ENCODE peak calls at places on chromosomes 12 and 14, in eight cellular contexts. B, V, T, I, P, Y, Z and K are unnamed samples.

GRCh38 chr12:29113101-29113500 is 36.0 kb upstream of the FAR2 start:
- DNase-seq in I (no peak), V (peak; percentile 41), P (no peak), Z (peak; percentile 21), T (no peak), B (no peak), Y (no peak), K (no peak)

GRCh38 chr12:120092531-120093335 is 23.8 kb downstream of the RAB35 start:
- DNase-seq in Y (no peak), P (no peak), I (no peak), Z (no peak), T (no peak), B (no peak), V (no peak), K (no peak)

GRCh38 chr14:51319181-51319597 is 79.1 kb downstream of the TMX1 start:
- DNase-seq in V (no peak), P (no peak), Z (no peak), T (no peak), B (no peak), I (no peak), Y (no peak), K (no peak)

GRCh38 chr14:59664741-59665140 is 88.1 kb upstream of the CCDC175 start:
- DNase-seq in I (no peak), Z (no peak), V (no peak), P (no peak), Y (no peak), T (no peak), B (no peak), K (no peak)

GRCh38 chr14:66111891-66112290 is 374.3 kb upstream of the CCDC196 start:
- DNase-seq in I (no peak), P (no peak), Z (no peak), Y (no peak), B (no peak), T (no peak), V (no peak), K (no peak)

GRCh38 chr12:4526923-4527546 is 11.7 kb upstream of the RAD51AP1 start:
- DNase-seq in V (no peak), P (no peak), I (no peak), Y (no peak), Z (peak; percentile 16), T (no peak), B (no peak), K (no peak)

GRCh38 chr12:92408072-92408900 is 262.6 kb upstream of the BTG1 start:
- DNase-seq in P (peak; percentile 31), V (peak; percentile 40), Y (no peak), Z (no peak), T (no peak), B (no peak), I (no peak), K (no peak)

GRCh38 chr14:24167527-24168114 is 4.3 kb upstream of the REC8 start:
- DNase-seq in Z (no peak), V (no peak), T (no peak), B (no peak), P (no peak), I (no peak), Y (no peak), K (no peak)

GRCh38 chr14:78486081-78486480 is 315.9 kb downstream of the NRXN3 start:
- DNase-seq in P (no peak), T (no peak), V (no peak), Z (no peak), I (no peak), B (no peak), Y (no peak), K (no peak)

GRCh38 chr12:103680591-103681065 is 93.6 kb downstream of the STAB2 start:
- DNase-seq in Y (no peak), V (no peak), I (peak; percentile 8), T (no peak), P (no peak), Z (peak; percentile 4), B (peak; percentile 15), K (peak; percentile 45)

GRCh38 chr12:109301643-109302176 is 7.4 kb downstream of the FOXN4 start:
- DNase-seq in V (no peak), B (no peak), Y (no peak), Z (no peak), I (no peak), T (no peak), P (no peak), K (no peak)

GRCh38 chr12:65816086-65816485 is 8.2 kb upstream of the HMGA2 start:
- DNase-seq in Z (no peak), P (no peak), B (no peak), I (no peak), T (no peak), V (no peak), Y (no peak), K (no peak)

GRCh38 chr14:41875113-41875512 is 268.4 kb downstream of the LRFN5 start:
- DNase-seq in I (no peak), V (no peak), Y (no peak), P (no peak), Z (no peak), B (no peak), T (no peak), K (no peak)

GRCh38 chr14:61455351-61455750 is 134.0 kb downstream of the PRKCH start:
- DNase-seq in T (no peak), V (no peak), Z (no peak), Y (no peak), P (no peak), I (no peak), B (no peak), K (no peak)

GRCh38 chr12:66594688-66595087 is 84.2 kb downstream of the GRIP1 start:
- DNase-seq in V (no peak), P (no peak), I (no peak), Y (no peak), B (no peak), Z (no peak), T (no peak), K (no peak)

GRCh38 chr12:26028953-26029740 is 70.7 kb downstream of the RASSF8 start:
- DNase-seq in Y (no peak), B (peak; percentile 29), Z (peak; percentile 67), V (peak; percentile 40), T (no peak), I (peak; percentile 23), P (no peak), K (no peak)

GRCh38 chr14:65434216-65434850 is 21.8 kb downstream of the FUT8 start:
- DNase-seq in Z (no peak), Y (no peak), T (no peak), V (no peak), B (no peak), P (no peak), I (no peak), K (no peak)

GRCh38 chr14:43155258-43155657 is 1351.8 kb downstream of the FSCB start:
- DNase-seq in T (no peak), I (no peak), Z (no peak), P (no peak), B (no peak), V (no peak), Y (no peak), K (no peak)

GRCh38 chr14:43161477-43161876 is 1345.6 kb downstream of the FSCB start:
- DNase-seq in P (no peak), Z (no peak), Y (no peak), I (no peak), T (no peak), V (no peak), B (no peak), K (no peak)

GRCh38 chr14:43155924-43156323 is 1351.2 kb downstream of the FSCB start:
- DNase-seq in T (no peak), Y (no peak), V (no peak), B (no peak), P (no peak), I (no peak), Z (no peak), K (no peak)
- H3K4me1 ChIP-seq in T (no peaks in the 10 kb centered on the region), Y (no peaks in the 10 kb centered on the region), V (no peaks in the 10 kb centered on the region), B (no peaks in the 10 kb centered on the region), P (no peaks in the 10 kb centered on the region), I (no peaks in the 10 kb centered on the region), Z (no peaks in the 10 kb centered on the region), K (no peaks in the 10 kb centered on the region)

GRCh38 chr12:63319386-63319785 is 168.4 kb upstream of the AVPR1A start:
- DNase-seq in B (no peak), V (peak; percentile 39), P (no peak), T (no peak), Y (no peak), Z (no peak), I (no peak), K (no peak)
- TF ChIP-seq CTCF in B (no peak), V (peak; percentile 7), P (no peak), T (no peak), Y (no peak), Z (no peak), I (no peak), K (no peak)

GRCh38 chr14:94875256-94875655 is 105.3 kb upstream of the GSC start:
- DNase-seq in V (no peak), T (no peak), B (no peak), Z (no peak), Y (no peak), P (no peak), I (no peak), K (no peak)

GRCh38 chr14:94879504-94879903 is 109.6 kb upstream of the GSC start:
- DNase-seq in B (peak; percentile 50), P (no peak), Y (no peak), T (no peak), V (no peak), Z (no peak), I (peak; percentile 6), K (no peak)

GRCh38 chr14:94880140-94880539 is 110.2 kb upstream of the GSC start:
- DNase-seq in Z (no peak), V (no peak), I (no peak), Y (no peak), T (no peak), B (no peak), P (no peak), K (no peak)

GRCh38 chr14:94880805-94881204 is 110.9 kb upstream of the GSC start:
- DNase-seq in V (no peak), Y (no peak), Z (no peak), I (no peak), B (no peak), T (no peak), P (no peak), K (no peak)

DNA sequence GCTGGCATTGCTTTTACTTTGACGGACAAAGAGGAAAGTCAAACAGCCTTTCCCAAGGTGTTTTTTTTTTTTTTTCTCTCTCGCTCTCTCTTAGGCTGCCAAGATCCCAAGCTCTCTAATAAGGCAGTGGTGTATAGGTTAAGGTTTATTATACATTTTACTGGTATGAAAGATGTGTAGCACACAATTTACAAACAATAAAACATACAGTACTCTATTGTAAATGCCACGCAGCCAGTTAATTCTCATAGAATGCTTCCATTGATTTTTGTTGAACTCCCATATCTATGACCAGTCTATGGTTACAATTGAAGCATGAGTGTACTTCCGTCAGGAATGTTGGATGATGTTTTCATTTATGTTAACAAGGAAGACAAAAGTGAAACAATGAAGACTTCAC is 106.4 kb upstream of the GSC start:
- DNase-seq in V (no peak), Z (no peak), T (no peak), P (no peak), Y (no peak), I (no peak), B (no peak), K (no peak)
- TF ChIP-seq POLR2A in V (no peak), Z (no peak), T (no peak), P (no peak), Y (no peak), I (no peak), B (no peak), K (no peak)

DNA sequence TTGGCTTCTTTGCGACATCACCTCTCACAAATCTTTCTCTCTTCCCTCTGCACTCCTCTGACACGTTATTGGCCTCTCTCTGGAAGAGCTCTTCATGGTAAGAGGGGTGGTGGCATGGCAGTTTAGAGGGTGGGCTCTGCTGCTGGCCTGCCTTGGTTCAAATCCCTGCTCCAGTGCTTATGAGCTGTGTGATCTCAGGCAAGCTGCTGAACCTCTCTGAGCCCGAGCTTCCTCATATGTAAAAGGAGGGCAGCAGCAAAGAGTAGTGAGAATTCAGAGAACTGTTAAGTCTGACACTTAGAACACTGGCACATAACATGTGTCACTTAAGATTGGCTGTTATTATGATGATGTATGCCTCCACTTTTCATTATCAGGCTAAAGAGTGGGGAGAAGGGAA is 118.3 kb downstream of the RBM19 start:
- DNase-seq in V (no peak), Z (no peak), P (no peak), T (no peak), B (no peak), Y (no peak), I (no peak), K (no peak)
- H3K4me1 ChIP-seq in V (no peaks in the 10 kb centered on the region), Z (peaks cover 7% of the 10 kb centered on the region), P (no peaks in the 10 kb centered on the region), T (no peaks in the 10 kb centered on the region), B (no peaks in the 10 kb centered on the region), Y (no peaks in the 10 kb centered on the region), I (no peaks in the 10 kb centered on the region), K (no peaks in the 10 kb centered on the region)